ENCODE peak calls at places on chromosomes 7 and 10, in nine cellular contexts. P, F, W, C, A, N, Z, E and B are unnamed samples.

GRCh38 chr10:61404771-61405170 is 48.4 kb downstream of the TMEM26 start:
- DNase-seq in P (peak), F (no peak), W (no peak), C (no peak), A (no peak), N (no peak), Z (no peak), E (no peak), B (no peak)

GRCh38 chr7:35248576-35249536 is 5.0 kb downstream of the TBX20 start:
- DNase-seq in P (no peak), F (no peak), W (no peak), C (no peak), A (no peak), N (no peak), Z (no peak), E (no peak), B (no peak)

GRCh38 chr10:99368646-99369045 is 39.5 kb downstream of the CNNM1 start:
- DNase-seq in P (peak), F (no peak), W (no peak), C (no peak), A (no peak), N (no peak), Z (no peak), E (no peak), B (no peak)

GRCh38 chr7:36019966-36020365 is 133.1 kb upstream of the EEPD1 start:
- DNase-seq in P (no peak), F (no peak), W (no peak), C (no peak), A (no peak), N (no peak), Z (no peak), E (no peak), B (no peak)

GRCh38 chr7:949021-949934 is 5.2 kb downstream of the ADAP1 start:
- DNase-seq in P (no peak), F (no peak), W (no peak), C (no peak), A (peak), N (no peak), Z (peak), E (no peak), B (no peak)

GRCh38 chr10:29756476-29756875 is 121.7 kb upstream of the SVIL start:
- DNase-seq in P (no peak), F (no peak), W (no peak), C (no peak), A (no peak), N (no peak), Z (no peak), E (no peak), B (no peak)

GRCh38 chr7:123492485-123492884 is 41.9 kb downstream of the IQUB start:
- DNase-seq in P (no peak), F (no peak), W (no peak), C (no peak), A (peak), N (no peak), Z (no peak), E (no peak), B (peak)

GRCh38 chr7:77887567-77887966 is 89.0 kb downstream of the PHTF2 start:
- DNase-seq in P (peak), F (no peak), W (no peak), C (no peak), A (no peak), N (no peak), Z (no peak), E (no peak), B (no peak)